ENCODE peak calls at places on chromosomes 13 and 19, in eight cellular contexts. T, L, P, M, A, E, V and D are unnamed samples.

GRCh38 chr13:85586422-85586831 is 212.8 kb downstream of the SLITRK6 start:
- DNase-seq in E (peak; percentile 70), L (no peak), T (peak; percentile 75), P (no peak), A (no peak), M (no peak), V (peak; percentile 73), D (peak; percentile 91)

GRCh38 chr13:45518525-45519235 is 53.9 kb downstream of the COG3 start:
- DNase-seq in V (peak; percentile 29), M (no peak), P (no peak), L (no peak), E (no peak), T (peak; percentile 72), A (no peak), D (peak; percentile 47)

GRCh38 chr13:33970746-33971145 is 152.8 kb downstream of the RFC3 start:
- DNase-seq in M (no peak), P (no peak), V (no peak), L (no peak), A (no peak), T (no peak), E (no peak), D (no peak)

GRCh38 chr19:58088521-58089052 is 9.4 kb downstream of the ZSCAN18 start:
- DNase-seq in E (no peak), L (no peak), V (no peak), T (no peak), P (no peak), M (no peak), A (no peak), D (no peak)

GRCh38 chr13:20939662-20940061 is 37.1 kb upstream of the XPO4 start:
- DNase-seq in A (no peak), P (no peak), V (no peak), L (no peak), T (no peak), E (no peak), M (no peak), D (no peak)

GRCh38 chr13:93079294-93079693 is 147.3 kb upstream of the GPC6 start:
- DNase-seq in P (no peak), V (no peak), E (no peak), T (peak; percentile 19), L (peak; percentile 9), M (no peak), A (no peak), D (peak; percentile 39)

GRCh38 chr19:49801401-49801888 is 11.6 kb downstream of the FUZ start:
- DNase-seq in M (no peak), V (no peak), E (no peak), L (no peak), P (no peak), A (no peak), T (no peak), D (no peak)

GRCh38 chr19:33500991-33501390 is 20.6 kb downstream of the PEPD start:
- DNase-seq in A (no peak), M (no peak), E (no peak), L (no peak), V (no peak), T (no peak), P (no peak), D (no peak)

GRCh38 chr19:29060833-29061364 is 152.1 kb downstream of the UQCRFS1 start:
- DNase-seq in T (no peak), M (no peak), P (no peak), L (no peak), E (no peak), A (no peak), V (no peak), D (no peak)

GRCh38 chr13:102325321-102325720 is 76.5 kb downstream of the FGF14 start:
- DNase-seq in M (no peak), A (no peak), E (no peak), P (no peak), V (no peak), L (no peak), T (no peak), D (no peak)

GRCh38 chr19:11880598-11880997 is 7.0 kb upstream of the ZNF69 start:
- DNase-seq in P (no peak), E (no peak), T (no peak), L (no peak), A (no peak), M (no peak), V (no peak), D (no peak)

GRCh38 chr13:44331912-44332840 is 41.4 kb upstream of the SERP2 start:
- DNase-seq in T (peak; percentile 89), E (peak; percentile 39), A (peak; percentile 13), P (no peak), V (no peak), M (no peak), L (peak; percentile 60), D (peak; percentile 56)

GRCh38 chr13:25371608-25372274 is at the start of gene ATP8A2:
- DNase-seq in T (no peak), L (peak; percentile 47), V (no peak), E (no peak), A (no peak), P (no peak), M (no peak), D (no peak)

GRCh38 chr13:32426191-32426980 is 1.5 kb downstream of the N4BP2L1 start:
- DNase-seq in E (no peak), L (peak; percentile 21), A (no peak), V (no peak), T (peak; percentile 18), M (peak; percentile 30), P (peak; percentile 41), D (no peak)

GRCh38 chr13:113786262-113786841 is 27.3 kb downstream of the TMEM255B start:
- DNase-seq in E (no peak), P (no peak), A (no peak), T (peak; percentile 41), L (no peak), V (peak; percentile 48), M (no peak), D (peak; percentile 15)

GRCh38 chr13:80742027-80742426 is 401.1 kb upstream of the SPRY2 start:
- DNase-seq in A (no peak), M (no peak), L (no peak), V (no peak), T (peak; percentile 9), P (no peak), E (no peak), D (no peak)

GRCh38 chr19:27635401-27635800 is 1577.5 kb downstream of the UQCRFS1 start:
- DNase-seq in E (no peak), A (no peak), T (no peak), L (no peak), M (no peak), P (no peak), V (no peak), D (no peak)